ENCODE peak calls at places on chromosomes 7 and 10, in ten cellular contexts. One of them, this sample, is unnamed.
A peak's percentile ranks its signal among the peaks of the same experiment; 100 is the strongest.

GRCh38 chr10:68665841-68666240 is 55.2 kb upstream of the CCAR1 start:
- DNase-seq in heart right ventricle: no peak
- DNase-seq in suprapubic skin: no peak
- DNase-seq in left ventricle myocardium inferior: no peak
- DNase-seq in heart left ventricle: no peak
- DNase-seq in astrocyte: peak; percentile 73
- DNase-seq in cardiac fibroblast: peak; percentile 32
- DNase-seq in transverse colon: no peak
- DNase-seq in spleen: no peak
- DNase-seq in hepatocyte: no peak
- DNase-seq in this sample: peak; percentile 66

GRCh38 chr7:135653285-135654080 is 8.8 kb upstream of the STMP1 start:
- DNase-seq in spleen: no peak
- DNase-seq in transverse colon: no peak
- DNase-seq in heart left ventricle: no peak
- DNase-seq in left ventricle myocardium inferior: no peak
- DNase-seq in hepatocyte: no peak
- DNase-seq in cardiac fibroblast: no peak
- DNase-seq in astrocyte: peak; percentile 12
- DNase-seq in suprapubic skin: no peak
- DNase-seq in heart right ventricle: no peak
- DNase-seq in this sample: no peak

GRCh38 chr10:14022954-14023353 is 307.8 kb downstream of the FRMD4A start:
- DNase-seq in heart right ventricle: no peak
- DNase-seq in cardiac fibroblast: peak; percentile 30
- DNase-seq in spleen: no peak
- DNase-seq in heart left ventricle: no peak
- DNase-seq in transverse colon: no peak
- DNase-seq in suprapubic skin: no peak
- DNase-seq in astrocyte: peak; percentile 35
- DNase-seq in hepatocyte: no peak
- DNase-seq in left ventricle myocardium inferior: no peak
- DNase-seq in this sample: peak; percentile 84

GRCh38 chr7:130415019-130415418 is 25.8 kb downstream of the CEP41 start:
- DNase-seq in transverse colon: no peak
- DNase-seq in spleen: no peak
- DNase-seq in hepatocyte: no peak
- DNase-seq in astrocyte: no peak
- DNase-seq in cardiac fibroblast: no peak
- DNase-seq in suprapubic skin: no peak
- DNase-seq in heart right ventricle: no peak
- DNase-seq in heart left ventricle: no peak
- DNase-seq in left ventricle myocardium inferior: no peak
- DNase-seq in this sample: no peak

GRCh38 chr7:80918406-80918805 is 445 bp downstream of the SEMA3C start:
- DNase-seq in hepatocyte: peak; percentile 33
- DNase-seq in left ventricle myocardium inferior: no peak
- DNase-seq in heart left ventricle: no peak
- DNase-seq in spleen: no peak
- DNase-seq in cardiac fibroblast: peak; percentile 26
- DNase-seq in astrocyte: no peak
- DNase-seq in suprapubic skin: no peak
- DNase-seq in transverse colon: no peak
- DNase-seq in heart right ventricle: no peak
- DNase-seq in this sample: no peak

GRCh38 chr10:58554316-58554715 is 41.6 kb downstream of the BICC1 start:
- DNase-seq in cardiac fibroblast: no peak
- DNase-seq in left ventricle myocardium inferior: no peak
- DNase-seq in spleen: no peak
- DNase-seq in astrocyte: no peak
- DNase-seq in transverse colon: no peak
- DNase-seq in heart right ventricle: no peak
- DNase-seq in heart left ventricle: no peak
- DNase-seq in suprapubic skin: no peak
- DNase-seq in hepatocyte: no peak
- DNase-seq in this sample: no peak

GRCh38 chr10:59019603-59020002 is 156.8 kb upstream of the PHYHIPL start:
- DNase-seq in transverse colon: no peak
- DNase-seq in spleen: no peak
- DNase-seq in astrocyte: no peak
- DNase-seq in left ventricle myocardium inferior: no peak
- DNase-seq in hepatocyte: no peak
- DNase-seq in heart left ventricle: no peak
- DNase-seq in suprapubic skin: no peak
- DNase-seq in heart right ventricle: no peak
- DNase-seq in cardiac fibroblast: peak; percentile 23
- DNase-seq in this sample: peak; percentile 51

GRCh38 chr7:120867932-120868331 is 10.0 kb upstream of the TSPAN12 start:
- DNase-seq in heart right ventricle: no peak
- DNase-seq in astrocyte: no peak
- DNase-seq in transverse colon: peak; percentile 22
- DNase-seq in suprapubic skin: no peak
- DNase-seq in spleen: no peak
- DNase-seq in heart left ventricle: no peak
- DNase-seq in left ventricle myocardium inferior: no peak
- DNase-seq in cardiac fibroblast: no peak
- DNase-seq in hepatocyte: no peak
- DNase-seq in this sample: no peak

GRCh38 chr10:624605-625334 is 64.7 kb downstream of the DIP2C start:
- DNase-seq in suprapubic skin: no peak
- DNase-seq in spleen: peak; percentile 82
- DNase-seq in hepatocyte: peak; percentile 84
- DNase-seq in astrocyte: peak; percentile 88
- DNase-seq in left ventricle myocardium inferior: peak; percentile 78
- DNase-seq in cardiac fibroblast: peak; percentile 90
- DNase-seq in heart left ventricle: peak; percentile 88
- DNase-seq in transverse colon: peak; percentile 36
- DNase-seq in heart right ventricle: peak; percentile 72
- DNase-seq in this sample: peak; percentile 49

GRCh38 chr7:25091757-25092156 is 33.3 kb downstream of the CYCS start:
- DNase-seq in suprapubic skin: no peak
- DNase-seq in hepatocyte: no peak
- DNase-seq in spleen: no peak
- DNase-seq in heart right ventricle: no peak
- DNase-seq in heart left ventricle: no peak
- DNase-seq in transverse colon: no peak
- DNase-seq in astrocyte: no peak
- DNase-seq in left ventricle myocardium inferior: no peak
- DNase-seq in cardiac fibroblast: no peak
- DNase-seq in this sample: no peak

GRCh38 chr10:46555713-46556514 is 544 bp downstream of the GPRIN2 start:
- DNase-seq in astrocyte: no peak
- DNase-seq in left ventricle myocardium inferior: peak; percentile 19
- DNase-seq in hepatocyte: peak; percentile 73
- DNase-seq in heart left ventricle: no peak
- DNase-seq in spleen: peak; percentile 77
- DNase-seq in suprapubic skin: peak; percentile 83
- DNase-seq in heart right ventricle: no peak
- DNase-seq in cardiac fibroblast: no peak
- DNase-seq in transverse colon: peak; percentile 55
- DNase-seq in this sample: no peak

GRCh38 chr10:128124813-128125403 is 1.3 kb downstream of the MKI67 start:
- DNase-seq in heart right ventricle: no peak
- DNase-seq in transverse colon: peak; percentile 11
- DNase-seq in astrocyte: no peak
- DNase-seq in suprapubic skin: no peak
- DNase-seq in left ventricle myocardium inferior: no peak
- DNase-seq in cardiac fibroblast: no peak
- DNase-seq in spleen: no peak
- DNase-seq in hepatocyte: no peak
- DNase-seq in heart left ventricle: no peak
- DNase-seq in this sample: no peak

GRCh38 chr7:97120713-97121457 is 3.4 kb downstream of the SDHAF3 start:
- DNase-seq in heart left ventricle: no peak
- DNase-seq in suprapubic skin: no peak
- DNase-seq in transverse colon: no peak
- DNase-seq in astrocyte: no peak
- DNase-seq in cardiac fibroblast: no peak
- DNase-seq in left ventricle myocardium inferior: no peak
- DNase-seq in heart right ventricle: no peak
- DNase-seq in spleen: no peak
- DNase-seq in hepatocyte: no peak
- DNase-seq in this sample: no peak
- H3K4me3 ChIP-seq in heart left ventricle: no peak overlapping the region
- H3K4me3 ChIP-seq in suprapubic skin: no peak overlapping the region
- H3K4me3 ChIP-seq in transverse colon: no peak overlapping the region
- H3K4me3 ChIP-seq in astrocyte: no peak overlapping the region
- H3K4me3 ChIP-seq in cardiac fibroblast: no peak overlapping the region
- H3K4me3 ChIP-seq in left ventricle myocardium inferior: no peak overlapping the region
- H3K4me3 ChIP-seq in heart right ventricle: no peak overlapping the region
- H3K4me3 ChIP-seq in spleen: no peak overlapping the region
- H3K4me3 ChIP-seq in hepatocyte: no peak overlapping the region
- H3K4me3 ChIP-seq in this sample: no peak overlapping the region

GRCh38 chr7:95843286-95843685 is 70.9 kb downstream of the DYNC1I1 start:
- DNase-seq in spleen: no peak
- DNase-seq in hepatocyte: no peak
- DNase-seq in heart right ventricle: no peak
- DNase-seq in left ventricle myocardium inferior: no peak
- DNase-seq in cardiac fibroblast: peak; percentile 14
- DNase-seq in heart left ventricle: no peak
- DNase-seq in astrocyte: no peak
- DNase-seq in suprapubic skin: no peak
- DNase-seq in transverse colon: no peak
- DNase-seq in this sample: no peak

GRCh38 chr7:95845007-95845406 is 72.7 kb downstream of the DYNC1I1 start:
- DNase-seq in cardiac fibroblast: peak; percentile 4
- DNase-seq in hepatocyte: no peak
- DNase-seq in left ventricle myocardium inferior: no peak
- DNase-seq in transverse colon: no peak
- DNase-seq in spleen: no peak
- DNase-seq in heart right ventricle: no peak
- DNase-seq in astrocyte: no peak
- DNase-seq in heart left ventricle: no peak
- DNase-seq in suprapubic skin: no peak
- DNase-seq in this sample: no peak

GRCh38 chr7:95847061-95847460 is 74.7 kb downstream of the DYNC1I1 start:
- DNase-seq in spleen: no peak
- DNase-seq in cardiac fibroblast: no peak
- DNase-seq in heart left ventricle: no peak
- DNase-seq in astrocyte: no peak
- DNase-seq in transverse colon: no peak
- DNase-seq in suprapubic skin: no peak
- DNase-seq in hepatocyte: no peak
- DNase-seq in left ventricle myocardium inferior: no peak
- DNase-seq in heart right ventricle: no peak
- DNase-seq in this sample: no peak

DNA sequence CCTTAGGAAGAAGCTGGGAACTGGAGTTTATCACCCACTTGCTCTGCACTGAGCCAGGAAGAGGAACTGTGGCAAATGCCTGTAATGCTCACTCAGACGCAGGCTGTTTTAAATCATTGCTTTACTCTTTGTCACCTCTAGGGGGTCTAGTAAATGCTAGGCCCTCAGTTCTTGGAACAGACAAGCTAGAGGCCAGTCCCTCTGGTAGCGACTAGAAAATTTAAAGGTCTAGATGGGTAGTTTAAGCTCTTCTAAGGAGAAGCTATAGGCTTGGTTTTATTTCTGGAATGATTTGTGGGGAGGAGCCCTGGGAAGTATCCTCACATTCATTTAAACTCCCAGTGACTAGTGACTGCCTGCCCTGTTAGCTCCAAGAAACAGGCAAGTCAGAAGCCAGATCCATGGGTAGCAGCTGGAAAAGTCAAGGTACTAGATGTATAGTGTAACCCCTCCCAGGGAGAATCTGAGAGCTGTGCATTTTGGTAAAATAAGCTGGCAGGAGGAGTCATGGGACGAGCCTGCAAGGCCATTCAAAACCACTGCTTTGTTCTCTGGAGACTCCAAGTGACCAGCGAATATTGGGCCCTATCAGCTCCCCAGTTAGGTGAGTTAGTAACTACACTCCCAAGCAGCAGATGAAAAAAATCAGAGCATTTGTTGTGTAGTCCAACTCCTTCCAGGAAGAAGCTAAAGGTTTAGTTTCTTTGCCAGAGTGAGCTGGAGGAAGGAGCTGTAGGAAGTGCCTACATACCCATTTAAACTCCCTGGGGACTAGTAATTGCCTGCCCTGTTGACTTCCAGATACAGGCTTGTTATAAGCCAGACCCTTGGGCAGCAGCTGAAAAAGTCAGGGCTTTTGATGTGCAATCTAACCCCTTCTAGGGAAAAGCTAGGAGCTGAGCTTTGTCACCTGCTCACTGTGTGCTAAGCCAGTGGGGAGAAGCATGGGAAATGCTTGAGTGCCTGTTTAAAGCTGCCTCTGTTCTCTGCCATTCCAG is 68.9 kb downstream of the DYNC1I1 start:
- DNase-seq in suprapubic skin: no peak
- DNase-seq in hepatocyte: no peak
- DNase-seq in cardiac fibroblast: peak; percentile 5
- DNase-seq in left ventricle myocardium inferior: no peak
- DNase-seq in heart left ventricle: no peak
- DNase-seq in heart right ventricle: no peak
- DNase-seq in spleen: no peak
- DNase-seq in astrocyte: no peak
- DNase-seq in transverse colon: no peak
- DNase-seq in this sample: no peak
- TF ChIP-seq CTCF in suprapubic skin: no peak
- TF ChIP-seq CTCF in hepatocyte: no peak
- TF ChIP-seq CTCF in cardiac fibroblast: peak; percentile 40
- TF ChIP-seq CTCF in left ventricle myocardium inferior: no peak
- TF ChIP-seq CTCF in heart left ventricle: no peak
- TF ChIP-seq CTCF in heart right ventricle: no peak
- TF ChIP-seq CTCF in spleen: no peak
- TF ChIP-seq CTCF in astrocyte: no peak
- TF ChIP-seq CTCF in transverse colon: no peak
- TF ChIP-seq CTCF in this sample: peak; percentile 30

DNA sequence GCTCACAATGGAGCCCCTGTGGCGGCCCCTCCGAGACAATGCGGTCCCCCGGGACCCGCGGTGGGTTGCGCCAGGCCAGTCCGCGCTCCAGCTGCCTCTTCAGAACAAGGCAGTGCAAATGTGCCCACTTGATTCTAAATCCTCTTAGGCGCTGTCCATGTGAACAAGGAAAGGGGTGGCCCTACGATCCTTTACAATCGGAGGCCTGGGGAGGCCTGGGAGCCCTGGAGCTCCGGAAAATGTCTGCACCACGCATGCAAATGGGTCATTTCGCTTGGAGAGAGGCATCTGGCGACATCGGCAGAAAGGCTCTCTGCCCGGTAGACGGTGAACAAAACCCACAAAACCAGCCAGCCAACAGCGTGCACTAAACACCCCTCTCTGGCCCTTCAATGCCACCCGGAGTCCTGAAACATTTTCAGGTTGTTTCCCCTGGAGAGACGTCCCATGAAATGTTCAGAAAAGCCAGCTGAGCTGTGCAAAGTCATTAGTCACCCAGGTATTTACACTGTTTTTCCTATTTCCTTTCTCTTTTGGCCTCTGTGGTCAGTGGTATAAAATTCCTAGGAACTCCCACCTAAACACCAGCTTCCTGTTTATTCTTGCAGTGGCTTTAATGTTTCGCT is 102.8 kb upstream of the ZNF438 start:
- DNase-seq in suprapubic skin: no peak
- DNase-seq in transverse colon: peak; percentile 19
- DNase-seq in cardiac fibroblast: peak; percentile 55
- DNase-seq in hepatocyte: peak; percentile 39
- DNase-seq in left ventricle myocardium inferior: no peak
- DNase-seq in astrocyte: peak; percentile 89
- DNase-seq in heart right ventricle: peak; percentile 72
- DNase-seq in heart left ventricle: no peak
- DNase-seq in spleen: no peak
- DNase-seq in this sample: peak; percentile 39
- H3K4me3 ChIP-seq in suprapubic skin: peak overlapping the region; percentile 59
- H3K4me3 ChIP-seq in transverse colon: peak overlapping the region; percentile 39
- H3K4me3 ChIP-seq in cardiac fibroblast: peak overlapping the region; percentile 8
- H3K4me3 ChIP-seq in hepatocyte: no peak overlapping the region
- H3K4me3 ChIP-seq in left ventricle myocardium inferior: peak overlapping the region; percentile 66
- H3K4me3 ChIP-seq in astrocyte: peak overlapping the region; percentile 46
- H3K4me3 ChIP-seq in heart right ventricle: peak overlapping the region; percentile 32
- H3K4me3 ChIP-seq in heart left ventricle: peak overlapping the region; percentile 54
- H3K4me3 ChIP-seq in spleen: peak overlapping the region; percentile 39
- H3K4me3 ChIP-seq in this sample: no peak overlapping the region

GRCh38 chr7:32588657-32589056 is 93.4 kb downstream of the AVL9 start:
- DNase-seq in heart right ventricle: no peak
- DNase-seq in transverse colon: no peak
- DNase-seq in hepatocyte: peak; percentile 16
- DNase-seq in astrocyte: peak; percentile 84
- DNase-seq in heart left ventricle: no peak
- DNase-seq in left ventricle myocardium inferior: no peak
- DNase-seq in suprapubic skin: no peak
- DNase-seq in spleen: no peak
- DNase-seq in cardiac fibroblast: peak; percentile 87
- DNase-seq in this sample: peak; percentile 46
- TF ChIP-seq CTCF in heart right ventricle: no peak
- TF ChIP-seq CTCF in transverse colon: no peak
- TF ChIP-seq CTCF in hepatocyte: no peak
- TF ChIP-seq CTCF in astrocyte: no peak
- TF ChIP-seq CTCF in heart left ventricle: no peak
- TF ChIP-seq CTCF in left ventricle myocardium inferior: no peak
- TF ChIP-seq CTCF in suprapubic skin: no peak
- TF ChIP-seq CTCF in spleen: no peak
- TF ChIP-seq CTCF in cardiac fibroblast: no peak
- TF ChIP-seq CTCF in this sample: no peak